ENCODE peak calls at places on chromosomes 4 and X, in seven cellular contexts. One of them, this sample, is unnamed.

GRCh38 chr4:1080432-1080831 is 32.9 kb downstream of the RNF212 start:
- DNase-seq in iris pigment epithelial cell: no peak
- DNase-seq in T47D: no peak
- DNase-seq in stimulated activated CD8-positive, alpha-beta memory T cell treated with anti-CD3 and anti-CD28 coated beads, Interleukin-2, amount 100 ng/mL, for 48 hours: no peak
- DNase-seq in naive B cell: no peak
- DNase-seq in cortex of kidney: no peak
- DNase-seq in NCI-H1105: no peak
- DNase-seq in this sample: no peak

GRCh38 chrX:96688789-96689188 is 4.1 kb downstream of the DIAPH2 start:
- DNase-seq in iris pigment epithelial cell: no peak
- DNase-seq in T47D: no peak
- DNase-seq in stimulated activated CD8-positive, alpha-beta memory T cell treated with anti-CD3 and anti-CD28 coated beads, Interleukin-2, amount 100 ng/mL, for 48 hours: no peak
- DNase-seq in naive B cell: no peak
- DNase-seq in cortex of kidney: no peak
- DNase-seq in NCI-H1105: no peak
- DNase-seq in this sample: no peak

GRCh38 chrX:24547961-24548360 is 82.9 kb downstream of the PDK3 start:
- DNase-seq in iris pigment epithelial cell: no peak
- DNase-seq in T47D: no peak
- DNase-seq in stimulated activated CD8-positive, alpha-beta memory T cell treated with anti-CD3 and anti-CD28 coated beads, Interleukin-2, amount 100 ng/mL, for 48 hours: no peak
- DNase-seq in naive B cell: no peak
- DNase-seq in cortex of kidney: no peak
- DNase-seq in NCI-H1105: no peak
- DNase-seq in this sample: no peak

GRCh38 chr4:16043820-16044554 is 39.8 kb downstream of the PROM1 start:
- DNase-seq in iris pigment epithelial cell: no peak
- DNase-seq in T47D: peak
- DNase-seq in stimulated activated CD8-positive, alpha-beta memory T cell treated with anti-CD3 and anti-CD28 coated beads, Interleukin-2, amount 100 ng/mL, for 48 hours: no peak
- DNase-seq in naive B cell: no peak
- DNase-seq in cortex of kidney: no peak
- DNase-seq in NCI-H1105: peak
- DNase-seq in this sample: no peak

GRCh38 chr4:76306882-76307669 is 543 bp downstream of the STBD1 start:
- DNase-seq in iris pigment epithelial cell: peak
- DNase-seq in T47D: peak
- DNase-seq in stimulated activated CD8-positive, alpha-beta memory T cell treated with anti-CD3 and anti-CD28 coated beads, Interleukin-2, amount 100 ng/mL, for 48 hours: no peak
- DNase-seq in naive B cell: no peak
- DNase-seq in cortex of kidney: no peak
- DNase-seq in NCI-H1105: peak
- DNase-seq in this sample: peak

GRCh38 chrX:12791253-12792228 is at the start of gene PRPS2:
- DNase-seq in iris pigment epithelial cell: peak
- DNase-seq in T47D: peak
- DNase-seq in stimulated activated CD8-positive, alpha-beta memory T cell treated with anti-CD3 and anti-CD28 coated beads, Interleukin-2, amount 100 ng/mL, for 48 hours: peak
- DNase-seq in naive B cell: peak
- DNase-seq in cortex of kidney: no peak
- DNase-seq in NCI-H1105: peak
- DNase-seq in this sample: peak

GRCh38 chr4:61517144-61517543 is 317.0 kb downstream of the ADGRL3 start:
- DNase-seq in iris pigment epithelial cell: no peak
- DNase-seq in T47D: no peak
- DNase-seq in stimulated activated CD8-positive, alpha-beta memory T cell treated with anti-CD3 and anti-CD28 coated beads, Interleukin-2, amount 100 ng/mL, for 48 hours: no peak
- DNase-seq in naive B cell: no peak
- DNase-seq in cortex of kidney: no peak
- DNase-seq in NCI-H1105: no peak
- DNase-seq in this sample: no peak

GRCh38 chr4:154506253-154506652 is 14.7 kb upstream of the DCHS2 start:
- DNase-seq in iris pigment epithelial cell: peak
- DNase-seq in T47D: peak
- DNase-seq in stimulated activated CD8-positive, alpha-beta memory T cell treated with anti-CD3 and anti-CD28 coated beads, Interleukin-2, amount 100 ng/mL, for 48 hours: no peak
- DNase-seq in naive B cell: peak
- DNase-seq in cortex of kidney: no peak
- DNase-seq in NCI-H1105: peak
- DNase-seq in this sample: no peak

GRCh38 chr4:26509681-26510333 is 19.5 kb upstream of the CCKAR start:
- DNase-seq in iris pigment epithelial cell: no peak
- DNase-seq in T47D: no peak
- DNase-seq in stimulated activated CD8-positive, alpha-beta memory T cell treated with anti-CD3 and anti-CD28 coated beads, Interleukin-2, amount 100 ng/mL, for 48 hours: no peak
- DNase-seq in naive B cell: no peak
- DNase-seq in cortex of kidney: no peak
- DNase-seq in NCI-H1105: no peak
- DNase-seq in this sample: no peak

GRCh38 chr4:37555324-37555723 is 130.9 kb downstream of the RELL1 start:
- DNase-seq in iris pigment epithelial cell: no peak
- DNase-seq in T47D: no peak
- DNase-seq in stimulated activated CD8-positive, alpha-beta memory T cell treated with anti-CD3 and anti-CD28 coated beads, Interleukin-2, amount 100 ng/mL, for 48 hours: no peak
- DNase-seq in naive B cell: no peak
- DNase-seq in cortex of kidney: no peak
- DNase-seq in NCI-H1105: no peak
- DNase-seq in this sample: no peak